ENCODE peak calls at places on chromosome 14, in four cellular contexts. One of them, this sample, is unnamed.

GRCh38 chr14:68884031-68885030 is 91.5 kb upstream of the ZFP36L1 start:
- DNase-seq in AG08396: peak; percentile 87
- DNase-seq in epithelial cell of esophagus: peak; percentile 88
- DNase-seq in GM13976: no peak
- DNase-seq in this sample: no peak

GRCh38 chr14:64826845-64827244 is 52.9 kb downstream of the SPTB start:
- DNase-seq in epithelial cell of esophagus: peak; percentile 34
- DNase-seq in GM13976: no peak
- DNase-seq in AG08396: no peak
- DNase-seq in this sample: no peak

GRCh38 chr14:74514471-74514932 is 20.9 kb downstream of the ISCA2 start:
- DNase-seq in epithelial cell of esophagus: peak; percentile 71
- DNase-seq in AG08396: peak; percentile 67
- DNase-seq in GM13976: no peak
- DNase-seq in this sample: no peak

GRCh38 chr14:61358812-61359211 is 37.4 kb downstream of the PRKCH start:
- DNase-seq in epithelial cell of esophagus: no peak
- DNase-seq in AG08396: no peak
- DNase-seq in GM13976: no peak
- DNase-seq in this sample: no peak

GRCh38 chr14:100723135-100723883 is 3.4 kb upstream of the DLK1 start:
- DNase-seq in GM13976: no peak
- DNase-seq in epithelial cell of esophagus: no peak
- DNase-seq in AG08396: no peak
- DNase-seq in this sample: no peak

GRCh38 chr14:78023112-78023511 is 147.1 kb upstream of the NRXN3 start:
- DNase-seq in GM13976: no peak
- DNase-seq in epithelial cell of esophagus: no peak
- DNase-seq in AG08396: no peak
- DNase-seq in this sample: no peak

GRCh38 chr14:88554458-88555286 is at the start of gene PTPN21:
- DNase-seq in GM13976: peak; percentile 62
- DNase-seq in epithelial cell of esophagus: peak; percentile 77
- DNase-seq in AG08396: peak; percentile 94
- DNase-seq in this sample: peak; percentile 46

GRCh38 chr14:104431929-104432541 is 147.5 kb upstream of the C14orf180 start:
- DNase-seq in AG08396: no peak
- DNase-seq in epithelial cell of esophagus: no peak
- DNase-seq in GM13976: peak; percentile 38
- DNase-seq in this sample: peak; percentile 17

GRCh38 chr14:65028937-65029336 is 42.2 kb downstream of the FNTB start:
- DNase-seq in AG08396: no peak
- DNase-seq in GM13976: no peak
- DNase-seq in epithelial cell of esophagus: no peak
- DNase-seq in this sample: no peak

GRCh38 chr14:53912121-53912520 is 44.5 kb downstream of the BMP4 start:
- DNase-seq in epithelial cell of esophagus: no peak
- DNase-seq in GM13976: no peak
- DNase-seq in AG08396: no peak
- DNase-seq in this sample: no peak

GRCh38 chr14:24429395-24430142 is at the start of the genes CBLN3 and KHNYN:
- DNase-seq in AG08396: peak; percentile 98
- DNase-seq in epithelial cell of esophagus: peak; percentile 89
- DNase-seq in GM13976: peak; percentile 98
- DNase-seq in this sample: peak; percentile 97

GRCh38 chr14:50791201-50791600 is 39.8 kb downstream of the NIN start:
- DNase-seq in AG08396: no peak
- DNase-seq in GM13976: peak; percentile 59
- DNase-seq in epithelial cell of esophagus: no peak
- DNase-seq in this sample: peak; percentile 57

GRCh38 chr14:50087350-50088116 is 28.8 kb downstream of the VCPKMT start:
- DNase-seq in GM13976: no peak
- DNase-seq in AG08396: no peak
- DNase-seq in epithelial cell of esophagus: no peak
- DNase-seq in this sample: peak; percentile 30

This sample was measured in GM10248.